ENCODE peak calls at places on chromosomes 12 and 14, in five cellular contexts. F is retinal pigment epithelial cell, E is AG04450, N is left ventricle myocardium inferior, V is tibial artery. T is an unnamed sample.

GRCh38 chr12:27573972-27574371 is 50.0 kb downstream of the PPFIBP1 start:
- DNase-seq in E (peak), F (no peak), V (no peak), N (no peak), T (peak)

GRCh38 chr14:97074860-97075259 is 277.7 kb downstream of the VRK1 start:
- DNase-seq in N (no peak), E (no peak), F (no peak), V (no peak), T (no peak)

GRCh38 chr14:32367501-32367900 is 38.4 kb downstream of the AKAP6 start:
- DNase-seq in E (no peak), N (no peak), F (no peak), V (no peak), T (peak)

GRCh38 chr12:46214668-46215429 is 54.0 kb downstream of the SLC38A1 start:
- DNase-seq in V (no peak), N (no peak), F (no peak), E (no peak), T (no peak)

GRCh38 chr12:131415781-131416180 is 295.1 kb upstream of the SFSWAP start:
- DNase-seq in V (peak), N (no peak), E (no peak), F (no peak), T (no peak)

GRCh38 chr12:4871514-4871913 is 38.2 kb upstream of the KCNA1 start:
- DNase-seq in V (no peak), N (no peak), E (no peak), F (no peak), T (no peak)

GRCh38 chr12:129961856-129962255 is 58.0 kb upstream of the TMEM132D start:
- DNase-seq in V (no peak), E (no peak), F (no peak), N (no peak), T (no peak)

GRCh38 chr12:88298761-88299242 is 156.7 kb downstream of the TMTC3 start:
- DNase-seq in F (peak), V (no peak), N (no peak), E (no peak), T (peak)

GRCh38 chr12:81627336-81628189 is 131.6 kb downstream of the PPFIA2 start:
- DNase-seq in N (no peak), E (peak), V (no peak), F (peak), T (peak)

GRCh38 chr14:89365071-89365801 is 51.8 kb downstream of the FOXN3 start:
- DNase-seq in N (no peak), V (no peak), E (no peak), F (no peak), T (no peak)

GRCh38 chr12:9103050-9103854 is 12.5 kb downstream of the A2M start:
- DNase-seq in E (no peak), V (no peak), F (no peak), N (no peak), T (no peak)

GRCh38 chr12:112168561-112168971 is 43.2 kb downstream of the TRAFD1 start:
- DNase-seq in V (peak), F (no peak), N (no peak), E (no peak), T (no peak)

GRCh38 chr14:80946187-80946586 is 4.6 kb upstream of the CEP128 start:
- DNase-seq in V (no peak), E (no peak), F (no peak), N (no peak), T (no peak)

GRCh38 chr14:61003571-61003970 is 22.5 kb downstream of the SLC38A6 start:
- DNase-seq in F (no peak), N (no peak), E (no peak), V (no peak), T (peak)

GRCh38 chr14:73426877-73427276 is 31.5 kb downstream of the NUMB start:
- DNase-seq in F (no peak), E (no peak), N (no peak), V (no peak), T (peak)

GRCh38 chr12:124388679-124389536 is 94.0 kb downstream of the RFLNA start:
- DNase-seq in N (peak), V (peak), F (no peak), E (peak), T (peak)

GRCh38 chr12:113610698-113611097 is 139.0 kb upstream of the LHX5 start:
- DNase-seq in F (no peak), N (no peak), E (no peak), V (no peak), T (no peak)

GRCh38 chr14:24093901-24094838 is at the start of gene PCK2:
- DNase-seq in V (peak), F (peak), E (peak), N (peak), T (peak)

GRCh38 chr12:132834181-132834711 is 5.6 kb upstream of the GOLGA3 start:
- DNase-seq in N (no peak), F (no peak), E (no peak), V (no peak), T (no peak)

GRCh38 chr12:79420146-79420618 is 270.6 kb downstream of the PAWR start:
- DNase-seq in V (no peak), N (no peak), E (peak), F (peak), T (peak)

GRCh38 chr14:70188608-70189540 is at the start of gene SLC8A3:
- DNase-seq in V (no peak), F (peak), N (no peak), E (no peak), T (peak)

GRCh38 chr12:24223926-24224325 is 274.5 kb upstream of the SOX5 start:
- DNase-seq in F (no peak), V (no peak), E (no peak), N (no peak), T (no peak)

GRCh38 chr14:28375295-28375694 is 391.3 kb upstream of the FOXG1 start:
- DNase-seq in E (no peak), F (no peak), N (no peak), V (no peak), T (peak)

GRCh38 chr14:93009471-93010117 is 86.6 kb downstream of the CHGA start:
- DNase-seq in E (no peak), F (no peak), V (no peak), N (peak), T (no peak)

GRCh38 chr12:93443576-93443975 is 1.8 kb upstream of the UBE2N start:
- DNase-seq in N (no peak), F (no peak), V (no peak), E (no peak), T (no peak)

GRCh38 chr14:49768301-49769121 is 558 bp downstream of the KLHDC2 start:
- DNase-seq in V (peak), N (peak), F (no peak), E (no peak), T (peak)

GRCh38 chr12:104684884-104685283 is 228.1 kb downstream of the CHST11 start:
- DNase-seq in N (no peak), F (peak), E (no peak), V (no peak), T (peak)

GRCh38 chr12:97943359-97943758 is 480.8 kb downstream of the RMST start:
- DNase-seq in V (no peak), F (no peak), N (no peak), E (no peak), T (no peak)

GRCh38 chr14:22602011-22602410 is 3.9 kb downstream of the ABHD4 start:
- DNase-seq in F (no peak), E (no peak), N (no peak), V (no peak), T (no peak)

GRCh38 chr14:46818147-46818546 is 166.6 kb upstream of the RPL10L start:
- DNase-seq in F (no peak), N (no peak), E (no peak), V (no peak), T (no peak)

GRCh38 chr12:74166096-74166495 is 371.5 kb upstream of the ATXN7L3B start:
- DNase-seq in F (no peak), N (no peak), E (no peak), V (no peak), T (no peak)

GRCh38 chr12:74446466-74446865 is 91.2 kb upstream of the ATXN7L3B start:
- DNase-seq in E (no peak), F (no peak), V (no peak), N (no peak), T (no peak)

GRCh38 chr12:104686196-104686595 is 229.4 kb downstream of the CHST11 start:
- DNase-seq in F (no peak), V (no peak), E (no peak), N (no peak), T (no peak)

GRCh38 chr12:120692524-120693033 is 5.6 kb downstream of the MLEC start:
- DNase-seq in E (no peak), N (no peak), F (no peak), V (no peak), T (no peak)

GRCh38 chr12:97299867-97300266 is 162.7 kb upstream of the RMST start:
- DNase-seq in E (no peak), V (no peak), N (no peak), F (no peak), T (no peak)

GRCh38 chr14:91402278-91403068 is 15.1 kb downstream of the CCDC88C start:
- DNase-seq in N (no peak), E (no peak), V (no peak), F (no peak), T (peak)

GRCh38 chr14:49586673-49587460 is 687 bp upstream of the RPS29 start:
- DNase-seq in F (no peak), N (no peak), V (no peak), E (no peak), T (peak)

GRCh38 chr14:54877015-54877702 is 25.5 kb downstream of the GCH1 start:
- DNase-seq in E (no peak), F (no peak), N (no peak), V (no peak), T (peak)

GRCh38 chr12:91893476-91893875 is 252.2 kb downstream of the BTG1 start:
- DNase-seq in V (no peak), N (no peak), E (no peak), F (no peak), T (no peak)
- H3K4me3 ChIP-seq in V (no peak), N (no peak), E (no peak), F (no peak), T (no peak)

GRCh38 chr12:89706551-89707348 is 1.9 kb downstream of the ATP2B1 start:
- DNase-seq in E (no peak), N (no peak), F (no peak), V (peak), T (no peak)

GRCh38 chr12:89709157-89709993 is 737 bp upstream of the ATP2B1 start:
- DNase-seq in V (peak), N (peak), E (peak), F (peak), T (peak)

GRCh38 chr12:89708793-89709156 is at the start of gene ATP2B1:
- DNase-seq in V (peak), E (peak), F (peak), N (peak), T (peak)

GRCh38 chr12:89707623-89707991 is 1.0 kb downstream of the ATP2B1 start:
- DNase-seq in V (peak), F (no peak), N (peak), E (no peak), T (no peak)

GRCh38 chr12:89707992-89708792 is 446 bp downstream of the ATP2B1 start:
- DNase-seq in N (peak), E (no peak), V (peak), F (no peak), T (no peak)
- TF ChIP-seq CTCF in N (peak), E (no peak), V (peak), F (no peak), T (peak)

DNA sequence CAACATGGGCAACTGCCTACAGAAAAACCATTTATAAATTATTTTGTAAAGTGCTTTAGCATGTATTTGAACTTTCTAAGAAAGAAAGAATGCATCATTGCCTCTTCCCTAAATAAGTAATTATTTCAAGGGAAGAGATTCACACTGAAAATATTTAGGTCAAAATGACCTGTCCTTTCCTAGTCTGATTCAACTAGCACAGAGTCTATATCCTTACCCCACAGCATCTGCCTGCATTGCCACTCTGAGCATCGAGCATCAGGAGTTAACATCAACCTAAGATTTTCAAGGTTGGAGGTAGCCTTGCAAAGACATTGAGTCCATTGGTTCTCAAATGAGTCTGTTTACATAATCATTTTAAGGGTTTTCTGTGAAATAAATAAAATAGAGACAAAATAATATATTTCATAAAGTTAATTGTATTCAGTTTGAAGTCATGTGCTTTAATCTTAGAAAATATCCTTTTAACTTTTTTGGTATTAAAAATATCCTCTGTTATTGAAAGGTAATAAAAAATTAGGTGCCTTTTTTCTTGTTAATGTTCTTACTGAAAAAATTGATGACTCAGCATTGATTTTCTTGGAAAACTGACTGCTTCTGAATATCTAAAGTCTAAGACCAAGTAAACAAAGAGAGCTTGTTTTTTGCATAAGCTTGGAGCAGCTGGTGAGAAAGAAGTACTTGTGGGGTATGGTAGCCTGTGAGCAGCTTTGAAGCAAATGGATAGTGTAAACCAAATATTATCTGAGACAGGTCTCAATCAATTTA is 268.9 kb upstream of the CLEC14A start:
- DNase-seq in N (no peak), E (no peak), F (no peak), V (no peak), T (no peak)
- H3K4me3 ChIP-seq in N (no peak), E (no peak), F (no peak), V (no peak), T (no peak)

GRCh38 chr14:59018978-59019377 is 169.5 kb upstream of the DAAM1 start:
- DNase-seq in N (no peak), F (no peak), E (no peak), V (no peak), T (no peak)
- TF ChIP-seq CTCF in N (no peak), F (peak), E (peak), V (no peak), T (peak)

GRCh38 chr14:25945746-25946145 is 652.1 kb downstream of the NOVA1 start:
- DNase-seq in E (no peak), V (no peak), N (no peak), F (no peak), T (no peak)
- H3K4me3 ChIP-seq in E (no peak), V (no peak), N (no peak), F (no peak), T (no peak)

DNA sequence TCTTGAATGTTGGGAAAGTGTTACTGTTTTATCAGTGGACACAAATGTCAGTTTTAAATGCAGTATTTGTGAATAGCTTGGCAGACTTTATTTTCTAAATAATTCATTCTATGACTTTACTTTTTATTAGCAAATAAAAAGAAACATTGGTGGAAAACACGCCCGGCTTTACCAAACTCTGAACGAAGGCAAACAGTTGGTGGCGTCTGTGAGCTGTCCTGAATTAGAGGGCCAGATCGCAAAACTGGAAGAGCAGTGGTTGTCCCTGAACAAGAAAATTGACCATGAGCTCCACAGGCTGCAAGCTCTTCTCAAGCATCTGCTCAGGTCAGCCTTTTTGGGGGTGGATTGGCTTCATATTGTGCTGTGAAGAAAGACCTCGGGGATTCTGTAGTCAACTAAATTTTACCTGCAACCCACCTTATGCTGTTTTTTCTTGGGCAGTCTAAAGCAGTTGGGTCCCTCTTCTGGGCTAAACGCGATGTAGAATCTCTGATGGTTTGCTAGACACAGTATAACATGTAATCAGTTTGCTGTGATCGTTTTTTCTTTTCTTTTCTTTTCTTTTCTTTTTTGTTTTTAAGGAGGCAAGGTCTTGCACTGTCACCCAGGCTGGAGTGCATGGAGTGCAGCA is 156.4 kb downstream of the ESR2 start:
- DNase-seq in V (no peak), F (no peak), N (no peak), E (no peak), T (peak)
- TF ChIP-seq CTCF in V (no peak), F (peak), N (peak), E (peak), T (no peak)

GRCh38 chr12:89357297-89357730 is 5.0 kb upstream of the DUSP6 start:
- DNase-seq in E (no peak), N (no peak), V (no peak), F (peak), T (no peak)
- H3K4me3 ChIP-seq in E (no peak), N (no peak), V (no peak), F (peak), T (no peak)

DNA sequence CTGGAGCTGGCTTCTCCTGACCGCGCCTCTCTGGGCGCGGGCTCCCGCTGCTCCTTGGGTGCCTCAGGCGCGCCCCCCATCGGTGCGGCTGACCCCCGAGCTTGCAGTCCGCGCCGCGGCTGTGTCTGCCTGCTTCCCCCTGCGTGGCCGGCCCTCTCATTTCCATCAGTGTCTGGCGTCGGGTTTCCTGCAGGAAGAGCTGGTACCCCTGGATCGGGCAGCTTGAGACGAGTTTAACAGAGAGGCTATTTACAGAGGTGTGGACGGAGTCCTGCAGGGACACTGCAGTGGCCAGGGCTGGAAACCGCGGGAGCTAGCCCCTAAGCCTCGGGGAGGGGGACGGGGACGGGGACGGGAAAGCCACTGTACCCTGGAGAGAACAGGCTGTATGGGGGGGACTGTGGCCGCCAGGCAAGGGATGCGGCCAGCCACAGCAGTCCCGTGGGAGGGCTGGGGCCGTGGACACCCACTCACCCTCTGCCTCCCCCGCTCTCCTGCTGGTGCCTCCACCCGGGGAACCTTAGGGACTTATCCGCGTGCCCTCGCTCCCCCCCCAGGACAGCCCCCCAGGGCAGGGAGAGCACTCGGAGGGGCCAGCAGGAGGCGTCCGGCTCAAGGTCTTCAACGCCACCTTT is 3.7 kb upstream of the CACNA2D4 start:
- DNase-seq in N (no peak), V (peak), F (no peak), E (no peak), T (no peak)
- TF ChIP-seq CTCF in N (no peak), V (no peak), F (no peak), E (no peak), T (no peak)